ENCODE peak calls at places on chromosomes 13 and 19, in eight cellular contexts. S is OCI-LY7, E is GM23248, C is GM23338, Q is hepatocyte, D is HCT116, G is MM.1S, N is SK-N-SH. F is an unnamed sample.

GRCh38 chr19:53254451-53255341 is at the start of gene ZNF677:
- DNase-seq in C (peak; percentile 90), S (no peak), D (no peak), N (peak; percentile 94), G (no peak), Q (peak; percentile 92), E (peak; percentile 96), F (peak; percentile 65)

GRCh38 chr13:42000836-42001235 is 39.9 kb upstream of the VWA8 start:
- DNase-seq in D (no peak), Q (no peak), N (no peak), S (no peak), E (no peak), C (peak; percentile 62), G (no peak), F (no peak)

GRCh38 chr19:5823579-5824281 is 15.8 kb downstream of the FUT6 start:
- DNase-seq in C (peak; percentile 62), S (no peak), N (peak; percentile 69), G (no peak), Q (no peak), E (no peak), D (no peak), F (peak; percentile 65)

GRCh38 chr13:95650691-95651090 is 6.2 kb upstream of the DZIP1 start:
- DNase-seq in N (no peak), D (no peak), Q (no peak), S (no peak), C (no peak), G (no peak), E (no peak), F (no peak)

GRCh38 chr19:5927439-5927821 is 13.4 kb downstream of the CAPS start:
- DNase-seq in E (peak; percentile 21), C (no peak), G (no peak), N (no peak), Q (no peak), D (no peak), S (peak; percentile 57), F (no peak)

GRCh38 chr19:54136864-54137113 is 773 bp upstream of the CNOT3 start:
- DNase-seq in Q (no peak), N (no peak), D (no peak), C (no peak), G (no peak), S (no peak), E (no peak), F (no peak)

GRCh38 chr13:72126424-72126823 is 259.4 kb upstream of the DACH1 start:
- DNase-seq in E (no peak), C (no peak), S (no peak), N (no peak), D (no peak), Q (no peak), G (no peak), F (peak; percentile 71)

GRCh38 chr19:40200352-40201099 is 9.3 kb downstream of the MAP3K10 start:
- DNase-seq in Q (no peak), G (no peak), D (peak; percentile 51), C (no peak), E (no peak), N (no peak), S (no peak), F (peak; percentile 24)

GRCh38 chr19:39052243-39052746 is 19.9 kb upstream of the FBXO27 start:
- DNase-seq in N (peak; percentile 75), Q (peak; percentile 68), G (peak; percentile 48), C (peak; percentile 83), E (peak; percentile 67), S (peak; percentile 67), D (no peak), F (peak; percentile 64)

GRCh38 chr19:58252102-58252685 is 23.5 kb downstream of the ZNF544 start:
- DNase-seq in C (peak; percentile 58), G (no peak), S (peak; percentile 37), E (no peak), Q (no peak), N (no peak), D (no peak), F (peak; percentile 30)

GRCh38 chr19:33440682-33441081 is 67.2 kb downstream of the CEBPG start:
- DNase-seq in E (no peak), Q (no peak), C (no peak), G (no peak), N (no peak), S (no peak), D (no peak), F (no peak)

GRCh38 chr13:38804536-38804935 is 117.7 kb downstream of the FREM2 start:
- DNase-seq in Q (no peak), G (no peak), S (no peak), N (no peak), D (no peak), E (peak; percentile 30), C (peak; percentile 16), F (peak; percentile 23)

GRCh38 chr19:1295169-1296012 is 9.7 kb downstream of the EFNA2 start:
- DNase-seq in Q (no peak), G (no peak), C (peak; percentile 65), S (peak; percentile 48), E (peak; percentile 48), D (no peak), N (peak; percentile 97), F (no peak)

GRCh38 chr19:55091955-55092354 is 16.3 kb downstream of the EPS8L1 start:
- DNase-seq in E (no peak), D (no peak), C (peak; percentile 92), N (peak; percentile 81), S (no peak), G (no peak), Q (no peak), F (no peak)

GRCh38 chr13:32471187-32471922 is 43.4 kb upstream of the N4BP2L1 start:
- DNase-seq in Q (no peak), E (peak; percentile 61), D (no peak), N (no peak), S (no peak), G (peak; percentile 31), C (no peak), F (peak; percentile 6)

GRCh38 chr19:5128251-5128931 is 159.5 kb downstream of the KDM4B start:
- DNase-seq in S (no peak), Q (peak; percentile 89), G (no peak), C (peak; percentile 55), D (no peak), E (peak; percentile 83), N (peak; percentile 78), F (no peak)

GRCh38 chr19:35000647-35001501 is 751 bp downstream of the GRAMD1A start:
- DNase-seq in Q (peak; percentile 60), N (peak; percentile 53), C (peak; percentile 69), D (no peak), S (peak; percentile 89), G (peak; percentile 41), E (peak; percentile 62), F (peak; percentile 30)

GRCh38 chr13:61466280-61466679 is 50.6 kb upstream of the PCDH20 start:
- DNase-seq in E (no peak), G (no peak), D (no peak), C (peak; percentile 57), S (no peak), N (no peak), Q (no peak), F (peak; percentile 15)

DNA sequence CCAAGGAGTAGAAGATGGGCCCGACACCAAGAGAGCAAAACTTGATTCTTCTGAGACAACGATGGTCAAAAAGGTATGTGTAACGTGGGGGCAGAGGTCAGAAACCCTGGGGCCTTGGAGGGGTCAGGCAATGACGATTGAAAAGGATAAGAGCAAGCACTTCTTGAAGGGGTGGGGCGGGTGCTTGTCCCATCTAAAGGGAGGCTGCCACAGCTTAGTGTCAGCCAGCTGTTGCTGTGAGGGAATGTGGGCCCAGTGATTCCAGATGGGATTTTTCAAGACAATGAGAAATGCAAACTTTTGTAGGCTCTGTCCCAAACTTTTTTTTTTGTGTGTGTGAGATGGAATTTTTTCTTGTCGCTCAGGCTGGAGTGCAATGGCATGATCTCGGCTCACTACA is 24.5 kb downstream of the SAE1 start:
- DNase-seq in N (no peak), Q (no peak), S (no peak), G (no peak), E (peak; percentile 12), C (no peak), D (no peak), F (no peak)
- TF ChIP-seq EZH2phosphoT487 in N (no peak), Q (no peak), S (no peak), G (no peak), E (no peak), C (no peak), D (no peak), F (no peak)

GRCh38 chr13:51806571-51806970 is 2.6 kb upstream of the DHRS12 start:
- DNase-seq in N (no peak), D (no peak), E (peak; percentile 57), S (peak; percentile 55), C (no peak), G (no peak), Q (no peak), F (peak; percentile 6)
- TF ChIP-seq EZH2phosphoT487 in N (no peak), D (no peak), E (no peak), S (no peak), C (no peak), G (no peak), Q (no peak), F (no peak)

GRCh38 chr19:3507371-3508120 is 1.4 kb downstream of the FZR1 start:
- DNase-seq in Q (peak; percentile 79), D (no peak), G (no peak), C (peak; percentile 73), N (peak; percentile 55), S (no peak), E (peak; percentile 52), F (peak; percentile 6)

GRCh38 chr19:3504723-3505122 is 1.4 kb upstream of the FZR1 start:
- DNase-seq in Q (no peak), E (no peak), G (no peak), N (no peak), C (no peak), D (no peak), S (peak; percentile 10), F (no peak)

GRCh38 chr19:3508771-3509535 is 2.8 kb downstream of the FZR1 start:
- DNase-seq in D (no peak), E (peak; percentile 18), N (no peak), G (no peak), C (no peak), S (no peak), Q (no peak), F (peak; percentile 3)

GRCh38 chr19:3505598-3506383 is at the start of gene FZR1:
- DNase-seq in S (peak; percentile 99), E (peak; percentile 100), G (peak; percentile 100), Q (peak; percentile 100), D (peak; percentile 97), C (peak; percentile 97), N (peak; percentile 100), F (peak; percentile 96)

GRCh38 chr19:3506384-3507340 is 551 bp downstream of the FZR1 start:
- DNase-seq in S (peak; percentile 26), C (peak; percentile 52), N (peak; percentile 66), D (no peak), E (peak; percentile 67), Q (peak; percentile 50), G (peak; percentile 17), F (peak; percentile 7)
- TF ChIP-seq EZH2phosphoT487 in S (no peak), C (no peak), N (no peak), D (no peak), E (no peak), Q (no peak), G (no peak), F (no peak)

DNA sequence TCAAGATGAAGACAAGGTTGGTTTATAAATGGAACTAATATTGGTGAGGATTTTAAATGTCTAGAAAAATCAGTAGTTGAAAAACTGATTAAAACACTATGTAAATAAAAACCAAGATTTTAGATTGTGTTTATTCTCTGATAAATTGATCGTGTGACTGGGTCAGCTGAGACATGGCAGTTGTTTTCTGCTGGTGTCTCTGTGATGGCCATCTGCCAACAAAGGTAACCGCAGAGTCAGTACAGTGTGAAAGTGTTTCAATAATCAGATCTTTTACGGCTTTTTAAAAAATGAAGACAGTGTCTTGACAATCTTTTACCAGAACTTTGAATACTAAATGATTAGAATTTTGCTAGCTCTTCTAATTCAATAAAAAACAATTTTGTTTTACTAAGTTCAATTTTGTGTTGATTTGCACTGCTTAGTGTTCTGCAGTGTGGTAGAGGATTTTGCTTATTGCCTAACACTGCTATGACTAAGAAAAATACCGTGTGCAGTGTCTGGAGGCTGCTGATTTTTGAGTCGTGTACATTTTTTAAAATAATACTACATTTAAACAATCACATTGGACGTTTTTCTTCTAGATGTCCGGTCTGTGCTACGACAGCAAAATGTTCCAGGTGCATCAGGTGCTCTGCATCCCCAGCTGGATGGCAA is 32.7 kb upstream of the GPR183 start:
- DNase-seq in Q (no peak), N (no peak), S (no peak), E (peak; percentile 71), G (no peak), C (no peak), D (no peak), F (no peak)
- TF ChIP-seq EZH2phosphoT487 in Q (no peak), N (no peak), S (no peak), E (no peak), G (no peak), C (no peak), D (no peak), F (no peak)